ENCODE peak calls at places on chromosomes 2 and 18, in seven cellular contexts. T is CD4-positive, CD25-positive, alpha-beta regulatory T cell; Z is fibroblast of lung; Y is OCI-LY7; I is ovary; D is left ventricle myocardium inferior; M is tibial artery. P is an unnamed sample. For H3K36me3, the result is how much of the 10 kb centered on the place peaks cover.

GRCh38 chr2:50951416-50951815 is 80.5 kb downstream of the NRXN1 start:
- DNase-seq in Z (peak), D (no peak), I (no peak), T (no peak), Y (no peak), M (no peak), P (no peak)

GRCh38 chr2:170823800-170824153 is 7.1 kb downstream of the GAD1 start:
- DNase-seq in D (no peak), I (no peak), Z (no peak), Y (no peak), T (no peak), M (no peak), P (no peak)

GRCh38 chr2:197209274-197209673 is 101.3 kb downstream of the ANKRD44 start:
- DNase-seq in Y (peak), Z (no peak), T (peak), D (no peak), I (no peak), M (no peak), P (no peak)

GRCh38 chr2:98457045-98457696 is 12.5 kb downstream of the INPP4A start:
- DNase-seq in T (no peak), I (no peak), D (no peak), M (no peak), Z (peak), Y (no peak), P (no peak)

GRCh38 chr2:86254576-86255538 is 55.6 kb downstream of the MRPL35 start:
- DNase-seq in I (no peak), D (peak), M (no peak), Y (no peak), Z (no peak), T (no peak), P (peak)

GRCh38 chr2:5677133-5677532 is 15.1 kb upstream of the SOX11 start:
- DNase-seq in M (no peak), I (no peak), Z (no peak), D (no peak), T (no peak), Y (no peak), P (no peak)

GRCh38 chr2:136104977-136105376 is 13.0 kb downstream of the CXCR4 start:
- DNase-seq in M (no peak), Z (no peak), I (no peak), D (no peak), Y (no peak), T (no peak), P (no peak)

GRCh38 chr2:74385396-74385795 is 5.3 kb upstream of the DCTN1 start:
- DNase-seq in T (no peak), I (no peak), Z (no peak), Y (no peak), M (no peak), D (no peak), P (no peak)

GRCh38 chr2:178579006-178579405 is 98.7 kb downstream of the PLEKHA3 start:
- DNase-seq in Y (no peak), M (no peak), Z (peak), D (no peak), I (no peak), T (no peak), P (no peak)

GRCh38 chr18:42649636-42650035 is 465.8 kb downstream of the RIT2 start:
- DNase-seq in Z (no peak), I (no peak), M (no peak), D (no peak), T (no peak), Y (no peak), P (no peak)

GRCh38 chr2:225458431-225459117 is 59.1 kb downstream of the NYAP2 start:
- DNase-seq in I (no peak), Z (no peak), D (no peak), M (no peak), Y (no peak), T (no peak), P (no peak)

GRCh38 chr2:127414855-127415592 is 3.2 kb upstream of the PROC start:
- DNase-seq in Y (no peak), Z (no peak), D (no peak), M (no peak), T (no peak), I (no peak), P (peak)

GRCh38 chr18:24766376-24766775 is 305.9 kb downstream of the HRH4 start:
- DNase-seq in M (no peak), I (no peak), Y (no peak), Z (peak), D (no peak), T (no peak), P (no peak)

GRCh38 chr2:48979691-48980090 is 174.6 kb downstream of the FSHR start:
- DNase-seq in T (no peak), I (no peak), M (no peak), Z (no peak), D (no peak), Y (no peak), P (no peak)

GRCh38 chr2:174691203-174691779 is 73.0 kb downstream of the CHRNA1 start:
- DNase-seq in D (no peak), M (no peak), Y (no peak), I (no peak), T (no peak), Z (no peak), P (peak)

GRCh38 chr2:174686430-174686829 is 77.8 kb downstream of the CHRNA1 start:
- DNase-seq in Z (no peak), M (no peak), Y (no peak), T (no peak), D (no peak), I (no peak), P (no peak)

GRCh38 chr2:174692256-174692830 is 71.9 kb downstream of the CHRNA1 start:
- DNase-seq in Y (no peak), D (no peak), Z (no peak), M (peak), I (no peak), T (no peak), P (no peak)

GRCh38 chr2:174690026-174690425 is 74.2 kb downstream of the CHRNA1 start:
- DNase-seq in M (no peak), T (no peak), Z (no peak), D (no peak), Y (no peak), I (no peak), P (no peak)

DNA sequence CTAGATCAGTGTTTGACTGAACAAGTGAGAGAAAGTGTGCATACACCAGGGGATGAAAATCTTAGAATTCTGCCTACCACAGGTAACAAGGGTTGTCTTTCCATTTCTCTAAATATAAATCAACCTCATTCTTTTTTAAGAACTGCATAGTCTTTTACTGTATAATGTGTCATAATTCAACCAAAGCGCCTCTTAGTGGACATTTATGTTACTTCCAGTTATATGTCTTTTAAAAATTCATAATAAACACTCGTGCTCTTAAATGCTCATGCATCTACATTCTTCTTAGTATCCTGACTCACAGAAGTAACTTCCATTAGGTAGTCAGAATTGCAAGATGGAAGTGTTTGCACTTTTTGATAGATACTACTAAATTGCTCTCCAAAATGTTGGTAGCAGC is 76.2 kb downstream of the CHRNA1 start:
- DNase-seq in I (no peak), D (no peak), T (peak), Z (peak), M (no peak), Y (peak), P (no peak)
- H3K4me3 ChIP-seq in I (no peak), D (no peak), T (no peak), Z (no peak), M (no peak), Y (no peak), P (no peak)

DNA sequence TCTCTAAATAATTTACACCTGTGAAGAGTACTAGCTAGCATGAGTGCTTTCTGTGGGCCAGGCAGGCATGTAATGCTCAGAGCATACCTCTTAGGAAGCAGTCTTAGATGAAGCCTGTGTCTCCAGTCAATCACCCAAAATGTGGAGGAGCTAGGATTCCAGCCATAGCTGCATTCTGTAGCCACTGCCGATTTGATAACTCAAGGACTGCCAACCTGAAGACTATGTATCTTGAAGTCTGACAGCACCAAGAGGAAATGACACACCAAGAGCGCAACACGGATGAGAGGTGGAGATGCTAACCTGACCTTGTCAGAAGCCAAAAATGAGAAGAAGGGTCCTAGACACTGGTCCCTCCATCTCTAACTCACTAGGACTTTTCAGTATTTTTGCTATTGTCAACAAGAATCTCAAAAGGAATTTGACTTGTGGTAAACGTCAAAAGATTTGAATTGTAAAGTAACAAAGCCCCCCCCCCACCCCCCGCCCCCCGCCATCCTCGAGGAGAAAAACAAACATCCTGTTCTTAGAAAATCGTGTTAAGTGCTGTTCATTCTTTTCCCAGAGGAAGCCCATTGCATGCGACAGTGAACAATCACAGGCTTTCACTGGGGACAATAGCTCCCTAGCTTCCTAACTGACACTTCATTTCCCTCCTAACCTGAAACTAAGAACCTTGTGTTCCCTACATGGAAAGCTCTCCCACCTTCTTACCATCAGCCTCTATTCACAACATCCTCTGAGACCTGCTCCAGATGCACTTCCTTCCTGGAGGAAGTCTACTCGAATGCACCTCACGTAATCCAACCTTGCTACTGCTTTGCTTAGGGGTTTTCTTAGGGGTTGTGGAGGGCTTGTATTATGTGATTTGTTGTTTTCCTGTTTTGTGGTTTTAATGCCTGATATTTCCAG is 14.7 kb downstream of the CDC42EP3 start:
- DNase-seq in M (no peak), Z (no peak), D (no peak), Y (peak), T (no peak), I (no peak), P (no peak)
- H3K27ac ChIP-seq in M (peak), Z (no peak), D (peak), Y (peak), T (peak), I (no peak), P (no peak)

DNA sequence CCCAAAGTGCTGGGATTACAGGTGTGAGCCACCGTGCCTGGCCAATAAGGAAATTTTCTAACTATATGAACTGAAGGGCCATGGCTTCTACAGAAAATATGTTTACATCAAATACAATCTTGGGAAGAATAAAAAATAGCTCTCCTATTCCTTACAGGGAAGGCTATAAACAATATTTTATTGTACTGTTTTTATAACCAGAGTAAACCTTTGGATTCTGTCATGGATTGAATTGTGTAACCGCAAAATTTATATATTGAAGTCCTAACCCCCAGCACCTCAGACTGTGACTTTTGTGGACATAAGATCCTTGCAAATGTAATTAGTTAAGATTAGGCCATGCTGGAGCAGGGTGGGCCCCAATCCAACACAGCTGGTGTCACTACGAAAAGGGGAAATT is 8.3 kb downstream of the HSBP1L1 start:
- DNase-seq in Y (no peak), Z (no peak), D (no peak), T (no peak), I (no peak), M (no peak), P (no peak)
- H3K36me3 ChIP-seq in Y (half or more), Z (under half), D (half or more), T (under half), I (under half), M (under half), P (under half)

GRCh38 chr2:130336150-130336876 is 6.4 kb upstream of the IMP4 start:
- DNase-seq in I (no peak), M (no peak), D (no peak), T (no peak), Z (no peak), Y (no peak), P (no peak)
- H3K4me3 ChIP-seq in I (no peak), M (no peak), D (peak), T (no peak), Z (no peak), Y (no peak), P (no peak)

DNA sequence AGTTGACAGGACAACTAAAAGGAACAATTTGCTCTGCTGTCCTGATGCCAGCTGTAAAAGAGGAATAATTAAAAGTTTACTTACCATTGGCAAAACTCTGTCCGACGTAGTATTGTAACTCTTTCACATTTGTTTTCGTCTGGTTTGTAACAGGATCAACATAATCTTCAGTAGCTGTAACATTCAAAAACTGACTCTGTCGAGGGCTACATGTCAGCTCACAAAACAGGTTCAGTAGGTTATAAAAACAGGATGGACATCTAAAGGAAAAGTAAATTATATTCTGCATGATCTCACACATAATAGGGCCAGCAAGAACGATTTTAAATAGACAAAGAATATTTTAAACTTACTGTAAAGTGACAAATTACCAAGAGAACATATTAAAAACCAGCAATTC is 17.6 kb downstream of the NPC1 start:
- DNase-seq in T (no peak), I (no peak), Z (no peak), M (no peak), D (no peak), Y (no peak), P (no peak)
- H3K27ac ChIP-seq in T (no peak), I (no peak), Z (no peak), M (no peak), D (no peak), Y (no peak), P (no peak)